ENCODE peak calls at places on chromosomes 4 and X, in nine cellular contexts. One of them, this sample, is unnamed. For H3K4me1, the result is how much of the 10 kb centered on the place peaks cover.

GRCh38 chr4:186676531-186677158 is 47.0 kb downstream of the FAT1 start:
- DNase-seq in keratinocyte: peak
- DNase-seq in OCI-LY7: no peak
- DNase-seq in testis: no peak
- DNase-seq in HCT116: no peak
- DNase-seq in A549: peak
- DNase-seq in thoracic aorta: no peak
- DNase-seq in gastrocnemius medialis: no peak
- DNase-seq in astrocyte: peak
- DNase-seq in this sample: no peak

GRCh38 chr4:2259541-2260267 is 2.2 kb downstream of the MXD4 start:
- DNase-seq in keratinocyte: no peak
- DNase-seq in OCI-LY7: no peak
- DNase-seq in testis: peak
- DNase-seq in HCT116: no peak
- DNase-seq in A549: no peak
- DNase-seq in thoracic aorta: no peak
- DNase-seq in gastrocnemius medialis: peak
- DNase-seq in astrocyte: no peak
- DNase-seq in this sample: peak

GRCh38 chr4:143587703-143588102 is 74.2 kb downstream of the SMARCA5 start:
- DNase-seq in keratinocyte: no peak
- DNase-seq in OCI-LY7: no peak
- DNase-seq in testis: no peak
- DNase-seq in HCT116: peak
- DNase-seq in A549: no peak
- DNase-seq in thoracic aorta: no peak
- DNase-seq in gastrocnemius medialis: no peak
- DNase-seq in astrocyte: peak
- DNase-seq in this sample: no peak

GRCh38 chrX:92249125-92249524 is 469.9 kb downstream of the PCDH11X start:
- DNase-seq in keratinocyte: no peak
- DNase-seq in OCI-LY7: no peak
- DNase-seq in testis: no peak
- DNase-seq in HCT116: no peak
- DNase-seq in A549: no peak
- DNase-seq in thoracic aorta: no peak
- DNase-seq in gastrocnemius medialis: no peak
- DNase-seq in astrocyte: no peak
- DNase-seq in this sample: no peak

GRCh38 chr4:120841580-120841979 is 80.9 kb downstream of the PRDM5 start:
- DNase-seq in keratinocyte: no peak
- DNase-seq in OCI-LY7: no peak
- DNase-seq in testis: no peak
- DNase-seq in HCT116: no peak
- DNase-seq in A549: no peak
- DNase-seq in thoracic aorta: no peak
- DNase-seq in gastrocnemius medialis: no peak
- DNase-seq in astrocyte: peak
- DNase-seq in this sample: no peak

GRCh38 chrX:37454537-37455285 is 105.5 kb downstream of the PRRG1 start:
- DNase-seq in keratinocyte: peak
- DNase-seq in OCI-LY7: no peak
- DNase-seq in testis: no peak
- DNase-seq in HCT116: peak
- DNase-seq in A549: peak
- DNase-seq in thoracic aorta: no peak
- DNase-seq in gastrocnemius medialis: no peak
- DNase-seq in astrocyte: peak
- DNase-seq in this sample: no peak

GRCh38 chr4:8820178-8821102 is 51.2 kb downstream of the HMX1 start:
- DNase-seq in keratinocyte: no peak
- DNase-seq in OCI-LY7: no peak
- DNase-seq in testis: peak
- DNase-seq in HCT116: no peak
- DNase-seq in A549: no peak
- DNase-seq in thoracic aorta: no peak
- DNase-seq in gastrocnemius medialis: no peak
- DNase-seq in astrocyte: no peak
- DNase-seq in this sample: no peak

GRCh38 chr4:85402371-85402770 is 72.6 kb upstream of the ARHGAP24 start:
- DNase-seq in keratinocyte: no peak
- DNase-seq in OCI-LY7: no peak
- DNase-seq in testis: no peak
- DNase-seq in HCT116: no peak
- DNase-seq in A549: no peak
- DNase-seq in thoracic aorta: no peak
- DNase-seq in gastrocnemius medialis: no peak
- DNase-seq in astrocyte: peak
- DNase-seq in this sample: no peak

GRCh38 chr4:22477794-22478182 is 38.1 kb downstream of the ADGRA3 start:
- DNase-seq in keratinocyte: no peak
- DNase-seq in OCI-LY7: no peak
- DNase-seq in testis: no peak
- DNase-seq in HCT116: no peak
- DNase-seq in A549: no peak
- DNase-seq in thoracic aorta: no peak
- DNase-seq in gastrocnemius medialis: no peak
- DNase-seq in astrocyte: no peak
- DNase-seq in this sample: no peak

GRCh38 chr4:168499241-168499640 is 2.4 kb downstream of the PALLD start:
- DNase-seq in keratinocyte: no peak
- DNase-seq in OCI-LY7: no peak
- DNase-seq in testis: no peak
- DNase-seq in HCT116: no peak
- DNase-seq in A549: no peak
- DNase-seq in thoracic aorta: no peak
- DNase-seq in gastrocnemius medialis: no peak
- DNase-seq in astrocyte: no peak
- DNase-seq in this sample: no peak

GRCh38 chr4:168491563-168491962 is 5.3 kb upstream of the PALLD start:
- DNase-seq in keratinocyte: no peak
- DNase-seq in OCI-LY7: no peak
- DNase-seq in testis: no peak
- DNase-seq in HCT116: no peak
- DNase-seq in A549: no peak
- DNase-seq in thoracic aorta: no peak
- DNase-seq in gastrocnemius medialis: no peak
- DNase-seq in astrocyte: no peak
- DNase-seq in this sample: no peak

GRCh38 chr4:168501407-168501806 is 4.6 kb downstream of the PALLD start:
- DNase-seq in keratinocyte: no peak
- DNase-seq in OCI-LY7: no peak
- DNase-seq in testis: no peak
- DNase-seq in HCT116: no peak
- DNase-seq in A549: no peak
- DNase-seq in thoracic aorta: no peak
- DNase-seq in gastrocnemius medialis: no peak
- DNase-seq in astrocyte: no peak
- DNase-seq in this sample: no peak

GRCh38 chr4:168498259-168498658 is 1.4 kb downstream of the PALLD start:
- DNase-seq in keratinocyte: no peak
- DNase-seq in OCI-LY7: no peak
- DNase-seq in testis: no peak
- DNase-seq in HCT116: no peak
- DNase-seq in A549: no peak
- DNase-seq in thoracic aorta: no peak
- DNase-seq in gastrocnemius medialis: no peak
- DNase-seq in astrocyte: no peak
- DNase-seq in this sample: no peak

GRCh38 chr4:168496834-168497233 is at the start of gene PALLD:
- DNase-seq in keratinocyte: no peak
- DNase-seq in OCI-LY7: no peak
- DNase-seq in testis: no peak
- DNase-seq in HCT116: no peak
- DNase-seq in A549: no peak
- DNase-seq in thoracic aorta: no peak
- DNase-seq in gastrocnemius medialis: peak
- DNase-seq in astrocyte: peak
- DNase-seq in this sample: no peak
- H3K27ac ChIP-seq in keratinocyte: no peak
- H3K27ac ChIP-seq in OCI-LY7: no peak
- H3K27ac ChIP-seq in testis: no peak
- H3K27ac ChIP-seq in HCT116: peak
- H3K27ac ChIP-seq in A549: no peak
- H3K27ac ChIP-seq in thoracic aorta: no peak
- H3K27ac ChIP-seq in gastrocnemius medialis: peak
- H3K27ac ChIP-seq in astrocyte: no peak
- H3K27ac ChIP-seq in this sample: no peak

GRCh38 chrX:22666441-22666840 is 333.3 kb upstream of the DDX53 start:
- DNase-seq in keratinocyte: no peak
- DNase-seq in OCI-LY7: peak
- DNase-seq in testis: peak
- DNase-seq in HCT116: peak
- DNase-seq in A549: no peak
- DNase-seq in thoracic aorta: no peak
- DNase-seq in gastrocnemius medialis: no peak
- DNase-seq in astrocyte: no peak
- DNase-seq in this sample: no peak
- TF ChIP-seq CTCF in keratinocyte: no peak
- TF ChIP-seq CTCF in OCI-LY7: no peak
- TF ChIP-seq CTCF in testis: no peak
- TF ChIP-seq CTCF in HCT116: peak
- TF ChIP-seq CTCF in A549: no peak
- TF ChIP-seq CTCF in thoracic aorta: no peak
- TF ChIP-seq CTCF in gastrocnemius medialis: no peak
- TF ChIP-seq CTCF in astrocyte: no peak
- TF ChIP-seq CTCF in this sample: no peak

GRCh38 chr4:168353746-168354145 is 35.2 kb upstream of the DDX60 start:
- DNase-seq in keratinocyte: no peak
- DNase-seq in OCI-LY7: no peak
- DNase-seq in testis: no peak
- DNase-seq in HCT116: no peak
- DNase-seq in A549: no peak
- DNase-seq in thoracic aorta: no peak
- DNase-seq in gastrocnemius medialis: no peak
- DNase-seq in astrocyte: no peak
- DNase-seq in this sample: no peak

GRCh38 chr4:168361365-168362024 is 42.9 kb upstream of the DDX60 start:
- DNase-seq in keratinocyte: no peak
- DNase-seq in OCI-LY7: no peak
- DNase-seq in testis: no peak
- DNase-seq in HCT116: no peak
- DNase-seq in A549: no peak
- DNase-seq in thoracic aorta: no peak
- DNase-seq in gastrocnemius medialis: no peak
- DNase-seq in astrocyte: no peak
- DNase-seq in this sample: no peak

GRCh38 chr4:168360271-168360670 is 41.7 kb upstream of the DDX60 start:
- DNase-seq in keratinocyte: no peak
- DNase-seq in OCI-LY7: no peak
- DNase-seq in testis: no peak
- DNase-seq in HCT116: no peak
- DNase-seq in A549: no peak
- DNase-seq in thoracic aorta: no peak
- DNase-seq in gastrocnemius medialis: no peak
- DNase-seq in astrocyte: peak
- DNase-seq in this sample: no peak

GRCh38 chr4:168362025-168362401 is 43.5 kb upstream of the DDX60 start:
- DNase-seq in keratinocyte: no peak
- DNase-seq in OCI-LY7: no peak
- DNase-seq in testis: no peak
- DNase-seq in HCT116: no peak
- DNase-seq in A549: no peak
- DNase-seq in thoracic aorta: no peak
- DNase-seq in gastrocnemius medialis: no peak
- DNase-seq in astrocyte: no peak
- DNase-seq in this sample: no peak

GRCh38 chr4:168357941-168358340 is 39.4 kb upstream of the DDX60 start:
- DNase-seq in keratinocyte: no peak
- DNase-seq in OCI-LY7: no peak
- DNase-seq in testis: no peak
- DNase-seq in HCT116: no peak
- DNase-seq in A549: no peak
- DNase-seq in thoracic aorta: no peak
- DNase-seq in gastrocnemius medialis: no peak
- DNase-seq in astrocyte: peak
- DNase-seq in this sample: no peak
- H3K4me1 ChIP-seq in keratinocyte: under half
- H3K4me1 ChIP-seq in OCI-LY7: under half
- H3K4me1 ChIP-seq in testis: under half
- H3K4me1 ChIP-seq in HCT116: under half
- H3K4me1 ChIP-seq in A549: under half
- H3K4me1 ChIP-seq in thoracic aorta: under half
- H3K4me1 ChIP-seq in gastrocnemius medialis: under half
- H3K4me1 ChIP-seq in astrocyte: under half
- H3K4me1 ChIP-seq in this sample: under half

DNA sequence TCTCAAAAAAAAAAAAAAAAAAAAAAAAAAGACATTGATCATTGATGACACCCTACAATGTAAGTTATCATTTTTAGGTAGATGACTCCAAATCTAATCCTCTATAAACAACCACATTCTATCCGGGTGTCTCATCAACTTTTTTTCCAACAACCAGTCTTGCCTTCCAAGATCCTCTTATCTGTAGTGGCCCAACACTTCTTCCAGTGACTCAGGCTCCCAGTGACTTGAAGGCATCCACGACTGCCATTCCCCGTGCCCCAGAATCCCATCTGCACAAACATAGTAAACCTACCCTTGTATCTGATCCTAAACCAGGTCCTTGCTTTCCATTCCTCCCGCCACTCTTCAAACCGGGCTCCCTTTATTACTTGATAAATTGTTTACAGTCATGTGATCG is 15.6 kb upstream of the TSPAN5 start:
- DNase-seq in keratinocyte: no peak
- DNase-seq in OCI-LY7: no peak
- DNase-seq in testis: no peak
- DNase-seq in HCT116: no peak
- DNase-seq in A549: no peak
- DNase-seq in thoracic aorta: no peak
- DNase-seq in gastrocnemius medialis: no peak
- DNase-seq in astrocyte: peak
- DNase-seq in this sample: no peak
- H3K27ac ChIP-seq in keratinocyte: no peak
- H3K27ac ChIP-seq in OCI-LY7: no peak
- H3K27ac ChIP-seq in testis: no peak
- H3K27ac ChIP-seq in HCT116: no peak
- H3K27ac ChIP-seq in A549: no peak
- H3K27ac ChIP-seq in thoracic aorta: no peak
- H3K27ac ChIP-seq in gastrocnemius medialis: no peak
- H3K27ac ChIP-seq in astrocyte: no peak
- H3K27ac ChIP-seq in this sample: no peak